ENCODE peak calls at places on chromosomes 12 and 14, in eight cellular contexts. P is PC-3, U is H7, D is cardiac fibroblast, M is GM12865, T is fibroblast of pulmonary artery, J is breast epithelium, W is A673. B is an unnamed sample.

GRCh38 chr12:125453751-125454150 is 388.5 kb downstream of the AACS start:
- DNase-seq in P (no peak), U (no peak), D (no peak), M (no peak), T (no peak), J (no peak), W (no peak), B (no peak)

GRCh38 chr12:11648514-11649412 is 711 bp upstream of the ETV6 start:
- DNase-seq in P (peak), U (peak), D (peak), M (peak), T (peak), J (peak), W (peak), B (no peak)

GRCh38 chr14:69088523-69089445 is 64.1 kb downstream of the DCAF5 start:
- DNase-seq in P (no peak), U (no peak), D (peak), M (no peak), T (peak), J (no peak), W (no peak), B (no peak)

GRCh38 chr12:12384601-12385321 is 27.9 kb downstream of the BORCS5 start:
- DNase-seq in P (no peak), U (peak), D (no peak), M (peak), T (no peak), J (no peak), W (no peak), B (no peak)

GRCh38 chr14:104357689-104358527 is 219.5 kb downstream of the KIF26A start:
- DNase-seq in P (no peak), U (peak), D (no peak), M (no peak), T (no peak), J (peak), W (no peak), B (peak)

GRCh38 chr12:51961834-51962233 is 10.3 kb downstream of the ACVR1B start:
- DNase-seq in P (peak), U (no peak), D (no peak), M (no peak), T (no peak), J (no peak), W (no peak), B (no peak)

GRCh38 chr14:105748204-105748578 is 221.8 kb downstream of the TMEM121 start:
- DNase-seq in P (peak), U (no peak), D (no peak), M (no peak), T (no peak), J (no peak), W (peak), B (no peak)

GRCh38 chr14:101365329-101366158 is 195.8 kb upstream of the DIO3 start:
- DNase-seq in P (no peak), U (peak), D (no peak), M (no peak), T (no peak), J (no peak), W (no peak), B (no peak)

GRCh38 chr14:52355016-52355430 is 40.9 kb downstream of the PTGER2 start:
- DNase-seq in P (peak), U (no peak), D (peak), M (no peak), T (peak), J (no peak), W (no peak), B (no peak)

GRCh38 chr12:131542351-131542750 is 168.5 kb upstream of the SFSWAP start:
- DNase-seq in P (no peak), U (no peak), D (no peak), M (no peak), T (no peak), J (no peak), W (no peak), B (no peak)

GRCh38 chr14:31927348-31927826 is 149.7 kb upstream of the ARHGAP5 start:
- DNase-seq in P (peak), U (peak), D (peak), M (no peak), T (peak), J (no peak), W (peak), B (no peak)

GRCh38 chr12:132761032-132761910 is at the start of gene ANKLE2:
- DNase-seq in P (peak), U (peak), D (peak), M (peak), T (peak), J (no peak), W (peak), B (peak)

DNA sequence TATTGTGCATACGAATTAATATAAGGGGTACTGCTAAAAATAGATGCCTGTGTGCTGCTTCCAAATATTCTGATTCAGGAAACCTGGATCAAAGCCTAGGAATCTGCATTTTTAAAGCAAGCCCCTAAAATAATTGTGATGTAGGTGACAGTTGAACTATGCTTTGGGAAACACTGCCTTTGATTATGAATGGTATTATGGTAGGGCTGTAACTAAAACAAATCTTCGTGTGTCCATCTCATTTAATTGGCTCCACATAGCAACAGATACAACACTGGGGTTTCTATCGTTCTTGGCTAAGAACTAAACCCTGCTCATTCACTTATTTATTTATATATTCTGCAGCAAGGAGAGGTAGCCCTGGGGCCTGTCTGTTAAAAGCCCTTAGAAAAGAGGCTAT is 23.0 kb upstream of the ITGA5 start:
- DNase-seq in P (no peak), U (no peak), D (no peak), M (no peak), T (no peak), J (no peak), W (no peak), B (no peak)
- H3K4me3 ChIP-seq in P (no peak), U (no peak), D (no peak), M (no peak), T (no peak), J (no peak), W (no peak), B (no peak)

GRCh38 chr14:91398707-91399106 is 18.9 kb downstream of the CCDC88C start:
- DNase-seq in P (no peak), U (peak), D (no peak), M (peak), T (no peak), J (no peak), W (no peak), B (no peak)

GRCh38 chr14:91395998-91396660 is 21.5 kb downstream of the CCDC88C start:
- DNase-seq in P (no peak), U (peak), D (no peak), M (no peak), T (no peak), J (no peak), W (no peak), B (no peak)

GRCh38 chr14:91398192-91398591 is 19.4 kb downstream of the CCDC88C start:
- DNase-seq in P (no peak), U (no peak), D (no peak), M (no peak), T (no peak), J (no peak), W (no peak), B (no peak)

GRCh38 chr14:91395466-91395865 is 22.2 kb downstream of the CCDC88C start:
- DNase-seq in P (no peak), U (peak), D (no peak), M (no peak), T (no peak), J (no peak), W (no peak), B (no peak)

DNA sequence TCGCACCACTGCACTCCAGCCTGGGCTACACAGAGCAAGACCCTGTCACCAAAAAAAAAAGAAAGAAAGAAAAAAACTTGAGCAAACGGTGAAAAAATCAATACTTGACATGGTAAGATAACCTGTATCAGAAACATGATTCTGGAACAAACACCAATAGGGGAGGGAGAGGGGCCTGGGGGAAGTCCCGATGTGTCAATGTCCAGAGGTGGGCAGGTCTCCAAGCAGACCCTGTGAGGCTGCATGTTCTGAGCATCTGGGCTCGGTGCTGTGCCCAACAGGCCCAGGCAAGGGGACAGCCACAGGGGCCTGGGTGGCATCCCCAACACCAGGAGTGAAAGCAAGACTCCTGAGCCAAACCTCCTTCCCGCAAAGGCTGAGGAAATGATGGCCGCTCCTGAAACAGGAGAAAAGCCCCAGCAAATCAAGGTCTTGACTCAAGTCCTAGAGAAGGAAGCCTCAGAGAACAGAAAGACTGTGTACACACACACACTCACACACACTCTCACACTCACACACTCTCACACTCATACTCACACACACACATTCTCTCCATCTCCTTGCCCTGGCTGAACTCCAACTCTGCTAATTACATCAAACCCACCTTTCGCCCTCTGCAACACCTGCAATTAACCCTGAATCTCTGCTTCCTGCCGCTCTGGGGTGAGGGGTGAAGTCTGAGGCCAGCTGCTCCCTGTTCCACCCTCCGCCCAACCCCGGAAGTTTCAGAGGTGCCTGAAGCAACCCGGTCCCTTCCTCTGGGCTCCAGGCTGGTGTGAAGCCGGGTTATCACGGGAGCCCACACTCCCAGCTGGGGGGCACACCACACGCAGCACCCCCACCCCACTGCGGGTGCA is 20.4 kb downstream of the CCDC88C start:
- DNase-seq in P (no peak), U (peak), D (no peak), M (peak), T (no peak), J (no peak), W (no peak), B (no peak)
- H3K4me3 ChIP-seq in P (no peak), U (no peak), D (no peak), M (peak), T (no peak), J (no peak), W (no peak), B (no peak)

GRCh38 chr12:92297932-92298681 is 152.5 kb upstream of the BTG1 start:
- DNase-seq in P (no peak), U (no peak), D (peak), M (peak), T (peak), J (no peak), W (no peak), B (no peak)
- H3K4me3 ChIP-seq in P (no peak), U (no peak), D (no peak), M (no peak), T (no peak), J (no peak), W (no peak), B (no peak)

DNA sequence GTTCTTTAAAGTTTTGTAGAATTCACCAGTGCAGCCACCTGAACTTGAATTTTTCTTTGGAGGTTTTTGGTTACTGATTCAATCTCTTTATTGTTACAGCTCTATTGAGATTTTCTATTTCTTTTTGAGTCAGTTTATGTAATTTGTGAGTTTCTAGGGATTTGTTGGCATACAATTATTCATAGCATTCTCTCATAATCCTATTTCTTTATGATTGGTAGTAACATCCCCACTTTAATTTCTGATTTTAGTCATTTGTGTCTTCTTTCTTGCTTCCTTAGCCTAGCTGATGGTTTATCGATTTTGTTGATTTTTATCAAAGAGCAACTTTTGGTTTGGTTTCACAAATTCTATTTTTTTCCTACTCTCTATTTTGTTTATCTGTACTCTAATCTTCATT is 17.9 kb upstream of the BBS10 start:
- DNase-seq in P (no peak), U (no peak), D (no peak), M (no peak), T (no peak), J (no peak), W (no peak), B (no peak)
- H3K4me3 ChIP-seq in P (no peak), U (no peak), D (no peak), M (no peak), T (no peak), J (no peak), W (no peak), B (no peak)

GRCh38 chr12:25053021-25053271 is 104.0 kb upstream of the BCAT1 start:
- DNase-seq in P (no peak), U (no peak), D (no peak), M (no peak), T (no peak), J (no peak), W (no peak), B (no peak)

GRCh38 chr12:25054783-25055144 is 105.9 kb upstream of the BCAT1 start:
- DNase-seq in P (no peak), U (no peak), D (no peak), M (peak), T (no peak), J (no peak), W (no peak), B (no peak)

GRCh38 chr12:25056011-25056410 is 107.1 kb upstream of the BCAT1 start:
- DNase-seq in P (no peak), U (no peak), D (no peak), M (no peak), T (no peak), J (no peak), W (no peak), B (no peak)

GRCh38 chr12:25052191-25053020 is 103.5 kb upstream of the BCAT1 start:
- DNase-seq in P (no peak), U (no peak), D (peak), M (peak), T (peak), J (no peak), W (no peak), B (no peak)

DNA sequence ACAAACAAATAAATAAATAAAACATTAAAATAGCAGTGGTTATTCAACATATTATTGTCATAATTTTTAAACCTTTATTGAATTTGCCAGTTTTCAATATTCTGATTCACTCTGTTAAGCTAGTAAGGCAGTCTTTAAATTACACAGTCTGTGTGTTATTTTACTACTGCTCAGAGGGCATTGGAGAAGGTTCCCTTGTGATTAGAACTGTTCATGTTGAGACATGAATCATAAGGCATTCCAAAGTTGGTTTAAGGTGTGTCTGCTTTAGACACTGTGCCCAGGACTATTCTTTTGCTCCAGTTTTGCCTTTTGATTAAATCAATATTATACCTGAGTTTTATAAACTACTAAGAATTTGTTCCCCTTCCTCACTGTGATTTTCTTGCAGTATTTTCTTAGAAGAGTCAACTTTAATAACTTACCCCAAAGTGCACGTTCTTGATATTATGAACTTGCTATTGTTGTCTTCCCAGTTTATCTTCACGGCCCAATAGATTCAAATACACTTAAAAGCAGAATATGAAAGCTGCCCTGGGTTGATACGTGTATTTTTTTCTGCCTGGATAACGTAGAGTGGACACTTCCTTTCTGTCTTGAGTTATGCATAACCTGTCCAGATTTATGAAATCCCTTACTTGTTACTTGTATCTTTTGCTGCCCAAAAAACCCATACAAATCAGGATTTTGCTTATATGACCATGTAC is 105.3 kb upstream of the BCAT1 start:
- DNase-seq in P (peak), U (no peak), D (no peak), M (no peak), T (no peak), J (no peak), W (no peak), B (no peak)
- H3K4me3 ChIP-seq in P (no peak), U (no peak), D (no peak), M (peak), T (no peak), J (no peak), W (no peak), B (peak)

GRCh38 chr12:68480526-68480925 is 130.2 kb upstream of the RAP1B start:
- DNase-seq in P (no peak), U (no peak), D (no peak), M (peak), T (no peak), J (no peak), W (no peak), B (no peak)

GRCh38 chr12:68478516-68479260 is 132.0 kb upstream of the RAP1B start:
- DNase-seq in P (no peak), U (no peak), D (no peak), M (no peak), T (no peak), J (no peak), W (no peak), B (no peak)

GRCh38 chr12:68477906-68478305 is 132.8 kb upstream of the RAP1B start:
- DNase-seq in P (no peak), U (no peak), D (no peak), M (no peak), T (no peak), J (no peak), W (no peak), B (no peak)

GRCh38 chr12:68479832-68480291 is 130.8 kb upstream of the RAP1B start:
- DNase-seq in P (peak), U (no peak), D (no peak), M (no peak), T (no peak), J (no peak), W (no peak), B (no peak)

GRCh38 chr12:68479261-68479581 is 131.5 kb upstream of the RAP1B start:
- DNase-seq in P (no peak), U (no peak), D (peak), M (no peak), T (no peak), J (no peak), W (peak), B (no peak)
- H3K4me3 ChIP-seq in P (no peak), U (no peak), D (no peak), M (no peak), T (no peak), J (no peak), W (no peak), B (no peak)

DNA sequence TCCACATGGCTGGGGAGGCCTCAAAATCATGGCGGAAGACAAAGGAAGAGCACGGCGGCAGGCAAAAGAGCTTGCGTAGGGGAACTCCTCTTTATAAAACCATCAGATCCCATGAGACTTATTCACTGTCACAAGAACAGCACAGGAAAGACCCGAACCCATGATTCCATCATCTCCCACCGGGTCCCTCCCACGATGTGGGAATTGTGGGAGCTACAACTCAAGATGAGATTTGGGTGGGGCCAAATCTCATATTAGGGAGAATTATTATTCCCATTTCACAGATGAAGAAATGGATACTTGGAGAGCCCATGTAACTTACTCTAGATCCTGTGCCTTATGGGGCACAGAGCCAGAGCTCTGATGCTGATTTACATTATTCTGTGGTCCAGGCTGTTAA is 322.6 kb downstream of the PCNX1 start:
- DNase-seq in P (no peak), U (no peak), D (no peak), M (no peak), T (no peak), J (no peak), W (no peak), B (no peak)
- H3K4me3 ChIP-seq in P (no peak), U (no peak), D (no peak), M (no peak), T (no peak), J (no peak), W (no peak), B (no peak)

GRCh38 chr12:54421175-54421872 is 2.3 kb upstream of the ITGA5 start:
- DNase-seq in P (no peak), U (peak), D (no peak), M (no peak), T (peak), J (no peak), W (no peak), B (peak)

GRCh38 chr12:54419088-54419887 is at the start of gene ITGA5:
- DNase-seq in P (peak), U (peak), D (peak), M (no peak), T (peak), J (peak), W (peak), B (peak)

GRCh38 chr12:54418441-54419087 is 502 bp downstream of the ITGA5 start:
- DNase-seq in P (no peak), U (peak), D (no peak), M (no peak), T (no peak), J (no peak), W (no peak), B (peak)

GRCh38 chr12:54421873-54422250 is 2.8 kb upstream of the ITGA5 start:
- DNase-seq in P (no peak), U (no peak), D (no peak), M (no peak), T (no peak), J (no peak), W (no peak), B (no peak)

DNA sequence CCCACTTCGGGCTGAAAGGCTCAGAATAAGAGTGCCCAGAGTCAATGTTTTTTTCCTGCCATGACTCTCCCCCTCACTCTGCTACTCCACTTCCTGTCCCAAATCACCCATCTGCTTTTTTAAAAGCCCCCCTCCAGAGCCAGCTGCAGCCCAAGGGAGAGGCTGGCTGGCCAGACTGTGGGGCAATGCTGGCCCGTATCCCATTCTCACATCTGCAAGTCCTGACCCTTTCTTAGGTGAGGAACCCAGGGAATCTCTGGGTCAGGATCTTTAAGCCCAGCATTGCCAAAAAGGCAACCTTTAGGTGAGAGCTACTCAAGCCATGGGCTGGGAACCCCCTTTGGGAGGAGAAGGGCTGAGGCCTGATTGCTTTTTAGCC is 1.7 kb upstream of the ITGA5 start:
- DNase-seq in P (no peak), U (peak), D (no peak), M (no peak), T (peak), J (no peak), W (no peak), B (no peak)
- H3K4me3 ChIP-seq in P (no peak), U (no peak), D (no peak), M (no peak), T (no peak), J (peak), W (no peak), B (peak)